ENCODE peak calls at places on chromosomes 1 and 21, in eight cellular contexts. U is activated B cell treated with CpG ODN at 0.5 μM for 24 hours, V is mucosa of descending colon, S is cardiac muscle cell, Y is choroid plexus epithelial cell, J is neural crest cell, C is endothelial cell, P is dorsolateral prefrontal cortex. A is an unnamed sample.

GRCh38 chr1:147413110-147413605 is 128.1 kb upstream of the BCL9 start:
- DNase-seq in U (no peak), V (no peak), S (no peak), Y (no peak), J (no peak), C (no peak), P (no peak), A (no peak)

GRCh38 chr1:212941452-212941851 is 8.9 kb upstream of the VASH2 start:
- DNase-seq in U (no peak), V (no peak), S (no peak), Y (no peak), J (no peak), C (no peak), P (no peak), A (no peak)

GRCh38 chr1:61782771-61783170 is 40.5 kb downstream of the PATJ start:
- DNase-seq in U (no peak), V (peak), S (no peak), Y (no peak), J (no peak), C (no peak), P (no peak), A (no peak)

GRCh38 chr1:111699268-111699667 is 39.9 kb downstream of the INKA2 start:
- DNase-seq in U (no peak), V (no peak), S (no peak), Y (no peak), J (no peak), C (no peak), P (no peak), A (no peak)

GRCh38 chr1:147545133-147545532 is 3.8 kb downstream of the BCL9 start:
- DNase-seq in U (peak), V (peak), S (peak), Y (peak), J (no peak), C (no peak), P (peak), A (peak)

GRCh38 chr1:31203215-31203614 is 36.5 kb downstream of the NKAIN1 start:
- DNase-seq in U (no peak), V (no peak), S (peak), Y (no peak), J (no peak), C (no peak), P (no peak), A (no peak)

GRCh38 chr1:27958513-27958912 is 1.3 kb upstream of the XKR8 start:
- DNase-seq in U (no peak), V (peak), S (no peak), Y (no peak), J (no peak), C (no peak), P (no peak), A (no peak)

GRCh38 chr1:62407398-62408009 is 29.3 kb upstream of the USP1 start:
- DNase-seq in U (no peak), V (peak), S (peak), Y (peak), J (peak), C (peak), P (peak), A (peak)

GRCh38 chr1:24526940-24527542 is 24.4 kb downstream of the RCAN3 start:
- DNase-seq in U (no peak), V (peak), S (peak), Y (peak), J (no peak), C (peak), P (no peak), A (peak)

GRCh38 chr1:78483903-78484302 is 6.9 kb upstream of the PTGFR start:
- DNase-seq in U (no peak), V (no peak), S (peak), Y (peak), J (no peak), C (no peak), P (no peak), A (peak)

GRCh38 chr1:8396912-8397406 is 79.0 kb downstream of the SLC45A1 start:
- DNase-seq in U (no peak), V (no peak), S (peak), Y (peak), J (no peak), C (no peak), P (no peak), A (peak)

GRCh38 chr1:87805661-87806376 is 477.1 kb downstream of the LMO4 start:
- DNase-seq in U (no peak), V (no peak), S (peak), Y (peak), J (no peak), C (no peak), P (no peak), A (peak)

GRCh38 chr1:61753998-61754508 is 11.8 kb downstream of the PATJ start:
- DNase-seq in U (no peak), V (no peak), S (no peak), Y (no peak), J (no peak), C (no peak), P (no peak), A (no peak)

GRCh38 chr1:218933526-218933925 is 240.2 kb upstream of the LYPLAL1 start:
- DNase-seq in U (no peak), V (no peak), S (no peak), Y (no peak), J (no peak), C (no peak), P (no peak), A (no peak)

GRCh38 chr1:95086949-95087533 is 14.3 kb upstream of the ALG14 start:
- DNase-seq in U (no peak), V (no peak), S (peak), Y (peak), J (no peak), C (peak), P (no peak), A (peak)

GRCh38 chr21:21165063-21165645 is 166.9 kb downstream of the NCAM2 start:
- DNase-seq in U (no peak), V (peak), S (peak), Y (peak), J (no peak), C (no peak), P (no peak), A (peak)

GRCh38 chr1:237590381-237590780 is 300.3 kb downstream of the ZP4 start:
- DNase-seq in U (no peak), V (no peak), S (no peak), Y (no peak), J (no peak), C (no peak), P (no peak), A (no peak)

GRCh38 chr1:163241716-163242115 is 39.0 kb upstream of the RGS5 start:
- DNase-seq in U (no peak), V (no peak), S (no peak), Y (no peak), J (no peak), C (no peak), P (no peak), A (no peak)

DNA sequence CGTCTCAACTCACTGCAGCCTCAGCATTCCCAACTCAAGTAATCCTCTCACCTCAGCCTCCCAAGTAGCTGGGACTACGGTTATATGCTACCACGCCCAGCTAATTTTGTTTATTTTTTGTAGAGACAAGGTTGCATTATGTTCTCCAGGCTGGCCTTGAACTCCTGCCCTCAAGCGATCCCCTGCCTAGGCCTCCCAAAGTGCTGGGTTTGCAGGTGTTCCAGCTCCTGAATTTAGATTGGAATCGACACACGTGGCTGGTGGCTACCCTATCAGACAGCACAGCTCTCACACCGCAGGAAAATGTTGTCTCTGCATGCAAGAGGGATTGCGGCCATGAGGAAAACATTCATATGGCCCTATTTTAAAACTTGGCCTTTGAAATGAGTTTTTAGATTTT is 76.7 kb upstream of the GALNT2 start:
- DNase-seq in U (no peak), V (no peak), S (no peak), Y (no peak), J (no peak), C (no peak), P (no peak), A (no peak)
- TF ChIP-seq CTCF in U (no peak), V (no peak), S (no peak), Y (no peak), J (no peak), C (no peak), P (no peak), A (no peak)

GRCh38 chr1:222829868-222830267 is 15.0 kb downstream of the DISP1 start:
- DNase-seq in U (no peak), V (no peak), S (peak), Y (peak), J (no peak), C (no peak), P (no peak), A (peak)

GRCh38 chr1:222824641-222825040 is 9.8 kb downstream of the DISP1 start:
- DNase-seq in U (no peak), V (no peak), S (no peak), Y (no peak), J (no peak), C (no peak), P (no peak), A (no peak)

GRCh38 chr1:222823673-222824072 is 8.8 kb downstream of the DISP1 start:
- DNase-seq in U (no peak), V (no peak), S (no peak), Y (no peak), J (no peak), C (no peak), P (no peak), A (no peak)

GRCh38 chr1:222833484-222833883 is 18.6 kb downstream of the DISP1 start:
- DNase-seq in U (no peak), V (no peak), S (no peak), Y (no peak), J (no peak), C (no peak), P (no peak), A (no peak)

GRCh38 chr1:222828939-222829338 is 14.1 kb downstream of the DISP1 start:
- DNase-seq in U (no peak), V (no peak), S (no peak), Y (no peak), J (no peak), C (no peak), P (no peak), A (no peak)
- TF ChIP-seq CTCF in U (no peak), V (no peak), S (no peak), Y (no peak), J (peak), C (no peak), P (peak), A (peak)

DNA sequence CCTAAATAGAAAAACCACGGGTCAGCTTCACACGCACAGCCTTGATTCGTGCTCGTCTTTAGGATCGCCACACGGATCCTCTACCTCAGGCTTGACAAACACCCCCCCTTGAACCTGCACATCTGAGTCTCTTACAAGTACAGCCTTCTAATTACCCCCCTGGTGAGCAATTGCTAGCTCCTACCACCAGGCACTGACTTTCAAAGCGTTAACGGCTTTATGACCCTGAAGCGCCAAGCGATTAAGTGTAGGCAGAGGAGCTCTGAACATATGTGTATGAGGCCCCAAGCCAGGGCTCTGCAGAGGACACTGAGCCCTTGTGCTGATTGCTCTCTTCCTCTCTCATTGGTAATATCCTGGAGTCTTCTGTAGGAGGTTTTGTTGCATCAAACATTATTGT is 55.7 kb upstream of the EPHA8 start:
- DNase-seq in U (no peak), V (no peak), S (no peak), Y (no peak), J (no peak), C (no peak), P (no peak), A (no peak)
- TF ChIP-seq CTCF in U (no peak), V (no peak), S (no peak), Y (no peak), J (no peak), C (no peak), P (no peak), A (no peak)

DNA sequence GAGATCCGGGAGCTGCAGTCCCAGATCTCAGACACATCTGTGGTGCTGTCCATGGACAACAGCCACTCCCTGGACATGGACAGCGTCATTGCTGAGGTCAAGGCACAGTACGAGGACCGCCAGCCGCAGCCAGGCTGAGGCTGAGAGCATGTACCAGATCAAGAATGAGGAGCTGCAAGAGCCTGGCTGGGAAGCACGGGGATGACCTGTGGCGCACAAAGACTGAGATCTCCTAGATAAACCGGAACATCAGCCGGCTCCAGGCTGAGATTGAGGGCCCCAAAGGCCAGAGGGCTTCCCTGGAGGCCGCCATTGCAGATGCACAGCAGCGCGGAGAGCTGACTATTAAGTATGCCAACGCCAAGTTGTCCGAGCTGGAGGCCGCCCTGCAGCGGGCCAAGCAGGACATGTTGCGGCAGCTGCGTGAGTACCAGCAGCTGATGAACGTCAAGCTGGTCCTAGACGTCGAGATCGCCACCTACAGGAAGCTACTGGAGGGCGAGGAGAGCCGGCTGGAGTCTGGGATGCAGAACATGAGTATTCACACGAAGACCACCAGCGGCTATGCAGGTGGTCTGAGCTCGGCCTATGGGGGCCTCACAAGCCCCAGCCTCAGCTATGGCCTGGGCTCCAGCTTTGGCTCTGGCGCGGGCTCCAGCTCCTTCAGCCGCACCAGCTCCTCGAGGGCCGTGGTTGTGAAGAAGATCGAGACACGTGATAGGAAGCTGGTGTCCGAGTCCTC is 25.5 kb downstream of the ETV3L start:
- DNase-seq in U (no peak), V (peak), S (peak), Y (peak), J (peak), C (peak), P (peak), A (peak)
- TF ChIP-seq CTCF in U (no peak), V (peak), S (peak), Y (peak), J (peak), C (peak), P (peak), A (peak)

DNA sequence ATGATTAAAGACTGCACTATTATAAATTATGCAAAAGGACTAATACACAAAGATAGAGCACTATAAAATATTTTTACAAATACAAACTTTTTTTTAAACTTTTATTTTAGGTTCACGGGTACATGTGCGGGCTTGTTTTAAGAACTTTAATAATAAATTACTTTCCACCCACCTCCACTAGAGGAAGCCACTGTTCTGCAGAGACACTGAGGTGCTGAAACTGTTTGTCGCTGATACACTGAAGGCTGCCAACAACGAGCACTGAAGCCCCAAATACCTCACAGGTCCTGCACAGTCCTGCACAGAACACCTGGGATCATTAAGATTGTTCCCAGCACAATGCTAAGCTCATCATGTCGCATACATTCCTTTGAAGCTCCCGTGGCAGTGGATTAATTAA is 19.9 kb downstream of the COA6 start:
- DNase-seq in U (no peak), V (no peak), S (no peak), Y (no peak), J (no peak), C (no peak), P (no peak), A (no peak)
- TF ChIP-seq CTCF in U (no peak), V (no peak), S (no peak), Y (no peak), J (no peak), C (no peak), P (no peak), A (no peak)

GRCh38 chr1:231986631-231987291 is 360.2 kb downstream of the DISC1 start:
- DNase-seq in U (no peak), V (no peak), S (peak), Y (peak), J (no peak), C (no peak), P (no peak), A (no peak)
- TF ChIP-seq CTCF in U (no peak), V (no peak), S (no peak), Y (no peak), J (no peak), C (no peak), P (no peak), A (no peak)

GRCh38 chr1:47442202-47442601 is 4.4 kb downstream of the FOXD2 start:
- DNase-seq in U (no peak), V (no peak), S (no peak), Y (peak), J (no peak), C (no peak), P (no peak), A (no peak)

GRCh38 chr1:47444317-47444577 is 6.4 kb downstream of the FOXD2 start:
- DNase-seq in U (no peak), V (no peak), S (no peak), Y (peak), J (no peak), C (no peak), P (no peak), A (no peak)

GRCh38 chr1:47442844-47443529 is 5.1 kb downstream of the FOXD2 start:
- DNase-seq in U (no peak), V (no peak), S (no peak), Y (peak), J (no peak), C (no peak), P (no peak), A (no peak)

GRCh38 chr1:47444578-47445465 is 7.0 kb downstream of the FOXD2 start:
- DNase-seq in U (peak), V (peak), S (peak), Y (peak), J (no peak), C (peak), P (no peak), A (no peak)

DNA sequence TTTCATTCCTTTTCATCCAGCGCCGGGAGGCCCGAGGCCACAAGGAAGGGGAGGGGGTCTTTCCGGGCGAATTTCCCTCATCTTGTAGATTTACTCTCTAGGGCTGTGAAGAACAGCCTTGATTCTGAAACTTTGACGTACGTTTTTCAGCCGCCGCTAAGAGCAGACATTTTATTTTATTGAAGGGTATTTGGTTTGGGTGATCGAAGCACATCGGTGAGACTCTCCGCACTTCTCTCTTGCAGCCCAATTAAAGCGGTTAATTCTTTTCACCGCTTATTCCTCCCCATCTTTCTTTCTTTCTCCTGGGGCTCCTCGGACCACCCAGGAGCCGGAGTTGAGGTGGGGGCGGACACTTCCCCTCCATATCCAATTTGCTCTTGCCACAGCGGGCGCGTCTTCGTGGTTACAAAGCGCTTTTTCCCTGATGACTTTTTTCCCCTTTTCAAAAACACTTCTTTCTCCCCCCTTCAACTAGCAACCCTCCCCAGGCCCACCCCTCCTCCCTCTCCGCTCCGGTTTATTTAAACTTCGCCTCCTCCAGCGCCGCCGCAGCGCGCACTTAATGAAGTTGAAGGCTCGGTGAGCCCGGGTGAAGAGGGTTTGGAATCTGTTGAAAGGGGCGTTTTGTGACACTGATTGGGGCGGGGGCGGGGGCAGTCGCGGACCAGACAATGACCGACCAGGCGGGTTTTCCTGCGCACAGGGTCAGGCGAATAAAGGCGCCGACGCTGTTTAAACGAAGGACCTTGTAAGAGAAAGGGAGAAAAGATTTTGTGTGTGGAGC is 5.9 kb downstream of the FOXD2 start:
- DNase-seq in U (no peak), V (no peak), S (no peak), Y (peak), J (no peak), C (no peak), P (no peak), A (no peak)
- TF ChIP-seq CTCF in U (no peak), V (no peak), S (no peak), Y (no peak), J (no peak), C (no peak), P (no peak), A (no peak)

A was measured in HFFc6.